ENCODE peak calls at places on chromosomes 1 and 21, in four cellular contexts. One of them, this sample, is unnamed.

GRCh38 chr21:44802396-44803153 is 955 bp upstream of the UBE2G2 start:
- DNase-seq in tibial artery: no peak
- DNase-seq in adrenal gland: no peak
- DNase-seq in CD4-positive, CD25-positive, alpha-beta regulatory T cell: no peak
- DNase-seq in this sample: no peak

GRCh38 chr1:90220941-90221693 is 226.2 kb downstream of the ZNF326 start:
- DNase-seq in tibial artery: no peak
- DNase-seq in adrenal gland: no peak
- DNase-seq in CD4-positive, CD25-positive, alpha-beta regulatory T cell: no peak
- DNase-seq in this sample: no peak

GRCh38 chr1:93143136-93143535 is 37.1 kb downstream of the TMED5 start:
- DNase-seq in tibial artery: no peak
- DNase-seq in adrenal gland: no peak
- DNase-seq in CD4-positive, CD25-positive, alpha-beta regulatory T cell: no peak
- DNase-seq in this sample: no peak

GRCh38 chr1:116389705-116390104 is 16.7 kb downstream of the ATP1A1 start:
- DNase-seq in tibial artery: no peak
- DNase-seq in adrenal gland: no peak
- DNase-seq in CD4-positive, CD25-positive, alpha-beta regulatory T cell: no peak
- DNase-seq in this sample: no peak

GRCh38 chr1:45854724-45855123 is 51.3 kb downstream of the MAST2 start:
- DNase-seq in tibial artery: no peak
- DNase-seq in adrenal gland: no peak
- DNase-seq in CD4-positive, CD25-positive, alpha-beta regulatory T cell: no peak
- DNase-seq in this sample: no peak

GRCh38 chr1:206467915-206468314 is 2.4 kb upstream of the IKBKE start:
- DNase-seq in tibial artery: peak; percentile 80
- DNase-seq in adrenal gland: peak; percentile 78
- DNase-seq in CD4-positive, CD25-positive, alpha-beta regulatory T cell: peak; percentile 58
- DNase-seq in this sample: no peak

GRCh38 chr1:174999216-174999925 is 376 bp upstream of the CACYBP start:
- DNase-seq in tibial artery: peak; percentile 99
- DNase-seq in adrenal gland: peak; percentile 98
- DNase-seq in CD4-positive, CD25-positive, alpha-beta regulatory T cell: peak; percentile 99
- DNase-seq in this sample: peak; percentile 99

GRCh38 chr1:180881806-180882509 is 30.7 kb upstream of the KIAA1614 start:
- DNase-seq in tibial artery: no peak
- DNase-seq in adrenal gland: no peak
- DNase-seq in CD4-positive, CD25-positive, alpha-beta regulatory T cell: peak; percentile 45
- DNase-seq in this sample: no peak

GRCh38 chr1:25064465-25065238 is 134.6 kb upstream of the RUNX3 start:
- DNase-seq in tibial artery: no peak
- DNase-seq in adrenal gland: no peak
- DNase-seq in CD4-positive, CD25-positive, alpha-beta regulatory T cell: no peak
- DNase-seq in this sample: no peak

GRCh38 chr1:234214129-234214910 is 158.9 kb upstream of the COA6 start:
- DNase-seq in tibial artery: no peak
- DNase-seq in adrenal gland: peak; percentile 20
- DNase-seq in CD4-positive, CD25-positive, alpha-beta regulatory T cell: peak; percentile 74
- DNase-seq in this sample: no peak

GRCh38 chr1:167763525-167764220 is 41.9 kb downstream of the MPZL1 start:
- DNase-seq in tibial artery: no peak
- DNase-seq in adrenal gland: no peak
- DNase-seq in CD4-positive, CD25-positive, alpha-beta regulatory T cell: no peak
- DNase-seq in this sample: no peak

GRCh38 chr1:110223127-110223526 is 13.0 kb downstream of the KCNC4 start:
- DNase-seq in tibial artery: no peak
- DNase-seq in adrenal gland: no peak
- DNase-seq in CD4-positive, CD25-positive, alpha-beta regulatory T cell: no peak
- DNase-seq in this sample: no peak

GRCh38 chr1:90640325-90640724 is 76.8 kb downstream of the BARHL2 start:
- DNase-seq in tibial artery: no peak
- DNase-seq in adrenal gland: no peak
- DNase-seq in CD4-positive, CD25-positive, alpha-beta regulatory T cell: no peak
- DNase-seq in this sample: no peak

GRCh38 chr1:234881893-234882771 is 246.5 kb downstream of the TOMM20 start:
- DNase-seq in tibial artery: no peak
- DNase-seq in adrenal gland: no peak
- DNase-seq in CD4-positive, CD25-positive, alpha-beta regulatory T cell: peak; percentile 59
- DNase-seq in this sample: no peak

GRCh38 chr1:204507317-204508105 is 8.7 kb upstream of the MDM4 start:
- DNase-seq in tibial artery: no peak
- DNase-seq in adrenal gland: peak; percentile 28
- DNase-seq in CD4-positive, CD25-positive, alpha-beta regulatory T cell: no peak
- DNase-seq in this sample: peak; percentile 28

GRCh38 chr21:39602793-39603192 is 9.9 kb upstream of the B3GALT5 start:
- DNase-seq in tibial artery: no peak
- DNase-seq in adrenal gland: no peak
- DNase-seq in CD4-positive, CD25-positive, alpha-beta regulatory T cell: no peak
- DNase-seq in this sample: no peak

GRCh38 chr1:110281363-110282290 is 57.5 kb upstream of the RBM15 start:
- DNase-seq in tibial artery: no peak
- DNase-seq in adrenal gland: no peak
- DNase-seq in CD4-positive, CD25-positive, alpha-beta regulatory T cell: no peak
- DNase-seq in this sample: no peak

GRCh38 chr1:29632436-29633270 is 396.3 kb downstream of the PTPRU start:
- DNase-seq in tibial artery: no peak
- DNase-seq in adrenal gland: no peak
- DNase-seq in CD4-positive, CD25-positive, alpha-beta regulatory T cell: no peak
- DNase-seq in this sample: no peak

GRCh38 chr1:94092210-94092613 is 28.7 kb downstream of the ABCA4 start:
- DNase-seq in tibial artery: no peak
- DNase-seq in adrenal gland: peak; percentile 42
- DNase-seq in CD4-positive, CD25-positive, alpha-beta regulatory T cell: no peak
- DNase-seq in this sample: no peak

GRCh38 chr1:100184536-100184935 is 6.5 kb upstream of the LRRC39 start:
- DNase-seq in tibial artery: no peak
- DNase-seq in adrenal gland: no peak
- DNase-seq in CD4-positive, CD25-positive, alpha-beta regulatory T cell: no peak
- DNase-seq in this sample: no peak

GRCh38 chr1:93629101-93630059 is 52.3 kb downstream of the BCAR3 start:
- DNase-seq in tibial artery: no peak
- DNase-seq in adrenal gland: peak; percentile 64
- DNase-seq in CD4-positive, CD25-positive, alpha-beta regulatory T cell: peak; percentile 75
- DNase-seq in this sample: no peak

GRCh38 chr1:99737016-99737415 is 29.4 kb downstream of the FRRS1 start:
- DNase-seq in tibial artery: no peak
- DNase-seq in adrenal gland: peak; percentile 63
- DNase-seq in CD4-positive, CD25-positive, alpha-beta regulatory T cell: peak; percentile 11
- DNase-seq in this sample: no peak

GRCh38 chr1:98221926-98222325 is 301.1 kb upstream of the DPYD start:
- DNase-seq in tibial artery: no peak
- DNase-seq in adrenal gland: no peak
- DNase-seq in CD4-positive, CD25-positive, alpha-beta regulatory T cell: no peak
- DNase-seq in this sample: no peak

GRCh38 chr1:65449214-65449823 is 28.9 kb downstream of the LEPR start:
- DNase-seq in tibial artery: no peak
- DNase-seq in adrenal gland: no peak
- DNase-seq in CD4-positive, CD25-positive, alpha-beta regulatory T cell: no peak
- DNase-seq in this sample: no peak

GRCh38 chr1:100530901-100531487 is 6.9 kb upstream of the GPR88 start:
- DNase-seq in tibial artery: no peak
- DNase-seq in adrenal gland: peak; percentile 27
- DNase-seq in CD4-positive, CD25-positive, alpha-beta regulatory T cell: peak; percentile 58
- DNase-seq in this sample: peak; percentile 58

GRCh38 chr1:70044832-70045231 is 160.5 kb downstream of the LRRC40 start:
- DNase-seq in tibial artery: no peak
- DNase-seq in adrenal gland: no peak
- DNase-seq in CD4-positive, CD25-positive, alpha-beta regulatory T cell: no peak
- DNase-seq in this sample: no peak

DNA sequence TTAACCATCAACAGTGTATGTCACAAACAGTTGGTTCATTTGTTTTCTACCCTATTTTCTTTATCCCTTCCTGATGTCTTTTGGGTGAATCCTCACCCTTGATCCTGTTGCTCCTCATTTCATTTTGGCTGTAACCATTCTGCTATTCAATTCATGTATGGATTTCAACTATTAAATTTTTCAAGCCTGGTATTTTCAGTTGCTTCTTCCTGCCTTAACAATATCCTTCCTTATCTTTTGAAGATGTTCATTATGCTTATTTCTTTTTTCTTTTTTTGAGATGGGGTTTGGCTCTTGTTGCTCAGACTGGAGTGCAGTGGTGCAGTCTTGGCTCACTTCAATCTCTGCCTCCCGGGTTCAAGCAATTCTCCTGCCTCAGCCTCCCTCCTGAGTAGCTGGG is 2.8 kb upstream of the RNU5D-1 start:
- DNase-seq in tibial artery: no peak
- DNase-seq in adrenal gland: no peak
- DNase-seq in CD4-positive, CD25-positive, alpha-beta regulatory T cell: no peak
- DNase-seq in this sample: no peak
- H3K27ac ChIP-seq in tibial artery: no peak overlapping the region
- H3K27ac ChIP-seq in adrenal gland: no peak overlapping the region
- H3K27ac ChIP-seq in CD4-positive, CD25-positive, alpha-beta regulatory T cell: no peak overlapping the region
- H3K27ac ChIP-seq in this sample: no peak overlapping the region

GRCh38 chr1:223771814-223772770 is 59.8 kb downstream of the CAPN2 start:
- DNase-seq in tibial artery: no peak
- DNase-seq in adrenal gland: peak; percentile 85
- DNase-seq in CD4-positive, CD25-positive, alpha-beta regulatory T cell: peak; percentile 11
- DNase-seq in this sample: peak; percentile 79

GRCh38 chr1:223772771-223773160 is 60.4 kb downstream of the CAPN2 start:
- DNase-seq in tibial artery: no peak
- DNase-seq in adrenal gland: no peak
- DNase-seq in CD4-positive, CD25-positive, alpha-beta regulatory T cell: no peak
- DNase-seq in this sample: no peak

GRCh38 chr1:223774133-223774811 is 61.9 kb downstream of the CAPN2 start:
- DNase-seq in tibial artery: no peak
- DNase-seq in adrenal gland: no peak
- DNase-seq in CD4-positive, CD25-positive, alpha-beta regulatory T cell: no peak
- DNase-seq in this sample: no peak

GRCh38 chr1:223771469-223771813 is 59.1 kb downstream of the CAPN2 start:
- DNase-seq in tibial artery: no peak
- DNase-seq in adrenal gland: no peak
- DNase-seq in CD4-positive, CD25-positive, alpha-beta regulatory T cell: no peak
- DNase-seq in this sample: no peak

DNA sequence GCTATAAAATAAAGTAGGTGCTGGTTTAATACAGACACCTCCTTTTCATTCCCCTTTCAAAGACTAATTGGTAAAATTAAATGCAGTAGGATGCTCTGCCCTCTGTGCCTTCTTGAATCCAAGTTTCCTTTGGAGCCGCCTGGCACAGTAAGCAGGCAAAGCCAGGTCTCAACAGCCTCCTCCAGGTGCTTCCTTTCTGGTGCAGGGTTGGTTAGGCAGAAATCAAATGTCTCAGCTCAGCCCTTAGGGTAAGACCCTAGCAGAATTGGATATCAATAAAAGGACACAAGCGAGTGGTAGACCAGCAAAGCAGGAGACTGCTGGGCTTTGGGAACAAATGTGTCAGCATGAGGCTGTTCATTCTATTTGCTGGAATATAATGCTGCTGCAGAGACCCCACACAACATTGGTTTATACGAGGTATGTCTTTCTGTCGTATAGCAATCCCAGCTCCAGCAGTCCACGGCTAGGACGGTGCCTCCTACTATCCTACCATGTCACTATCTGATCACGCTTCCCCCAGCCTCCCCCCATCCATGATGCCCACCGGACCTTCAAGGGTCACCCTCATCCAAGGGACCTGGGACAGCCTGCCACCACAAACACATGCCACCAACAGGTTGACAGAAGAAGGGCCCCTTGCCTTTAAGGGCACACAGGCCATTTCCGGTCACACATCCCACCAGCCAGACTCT is 58.4 kb downstream of the CAPN2 start:
- DNase-seq in tibial artery: no peak
- DNase-seq in adrenal gland: no peak
- DNase-seq in CD4-positive, CD25-positive, alpha-beta regulatory T cell: no peak
- DNase-seq in this sample: no peak
- H3K4me1 ChIP-seq in tibial artery: peaks cover 7% of the 10 kb centered on the region
- H3K4me1 ChIP-seq in adrenal gland: peaks cover 27% of the 10 kb centered on the region
- H3K4me1 ChIP-seq in CD4-positive, CD25-positive, alpha-beta regulatory T cell: peaks cover under 1% of the 10 kb centered on the region
- H3K4me1 ChIP-seq in this sample: peaks cover 10% of the 10 kb centered on the region

GRCh38 chr1:6519491-6519934 is 28.0 kb upstream of the PLEKHG5 start:
- DNase-seq in tibial artery: no peak
- DNase-seq in adrenal gland: peak; percentile 58
- DNase-seq in CD4-positive, CD25-positive, alpha-beta regulatory T cell: no peak
- DNase-seq in this sample: no peak
- H3K27ac ChIP-seq in tibial artery: peak overlapping the region; percentile 15
- H3K27ac ChIP-seq in adrenal gland: no peak overlapping the region
- H3K27ac ChIP-seq in CD4-positive, CD25-positive, alpha-beta regulatory T cell: no peak overlapping the region
- H3K27ac ChIP-seq in this sample: no peak overlapping the region

GRCh38 chr1:242211254-242212022 is 212.5 kb upstream of the MAP1LC3C start:
- DNase-seq in tibial artery: no peak
- DNase-seq in adrenal gland: no peak
- DNase-seq in CD4-positive, CD25-positive, alpha-beta regulatory T cell: no peak
- DNase-seq in this sample: no peak

GRCh38 chr1:242208021-242208420 is 209.1 kb upstream of the MAP1LC3C start:
- DNase-seq in tibial artery: no peak
- DNase-seq in adrenal gland: no peak
- DNase-seq in CD4-positive, CD25-positive, alpha-beta regulatory T cell: no peak
- DNase-seq in this sample: no peak

GRCh38 chr1:242206994-242207393 is 208.1 kb upstream of the MAP1LC3C start:
- DNase-seq in tibial artery: no peak
- DNase-seq in adrenal gland: no peak
- DNase-seq in CD4-positive, CD25-positive, alpha-beta regulatory T cell: no peak
- DNase-seq in this sample: no peak

GRCh38 chr1:242205622-242206489 is 207.0 kb upstream of the MAP1LC3C start:
- DNase-seq in tibial artery: no peak
- DNase-seq in adrenal gland: no peak
- DNase-seq in CD4-positive, CD25-positive, alpha-beta regulatory T cell: no peak
- DNase-seq in this sample: no peak

GRCh38 chr1:242209063-242209462 is 210.2 kb upstream of the MAP1LC3C start:
- DNase-seq in tibial artery: no peak
- DNase-seq in adrenal gland: no peak
- DNase-seq in CD4-positive, CD25-positive, alpha-beta regulatory T cell: no peak
- DNase-seq in this sample: no peak
- H3K4me1 ChIP-seq in tibial artery: no peaks in the 10 kb centered on the region
- H3K4me1 ChIP-seq in adrenal gland: no peaks in the 10 kb centered on the region
- H3K4me1 ChIP-seq in CD4-positive, CD25-positive, alpha-beta regulatory T cell: no peaks in the 10 kb centered on the region
- H3K4me1 ChIP-seq in this sample: no peaks in the 10 kb centered on the region

DNA sequence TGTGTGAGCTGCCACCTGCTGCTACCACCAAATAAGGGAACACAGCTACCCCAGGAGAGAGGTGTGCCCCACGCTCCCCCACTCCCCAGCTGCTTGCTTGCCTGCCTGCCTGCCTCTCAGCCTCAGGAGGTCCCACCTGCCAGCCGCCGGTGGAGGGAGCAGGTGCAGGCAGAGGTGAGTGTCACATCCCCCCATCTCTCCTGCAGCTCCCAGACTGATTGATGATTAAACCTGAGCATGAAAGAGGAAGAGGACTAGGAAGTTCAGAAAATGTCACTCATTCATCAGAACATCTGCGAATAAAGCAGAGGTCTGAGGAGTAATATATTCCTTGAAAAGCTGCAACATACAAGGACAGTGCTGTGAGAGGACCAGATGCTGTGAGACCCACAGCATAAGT is 58.6 kb upstream of the HIVEP3 start:
- DNase-seq in tibial artery: no peak
- DNase-seq in adrenal gland: no peak
- DNase-seq in CD4-positive, CD25-positive, alpha-beta regulatory T cell: no peak
- DNase-seq in this sample: no peak
- H3K27ac ChIP-seq in tibial artery: no peak overlapping the region
- H3K27ac ChIP-seq in adrenal gland: no peak overlapping the region
- H3K27ac ChIP-seq in CD4-positive, CD25-positive, alpha-beta regulatory T cell: no peak overlapping the region
- H3K27ac ChIP-seq in this sample: no peak overlapping the region